ENCODE peak calls at places on chromosomes 6 and 20, in ten cellular contexts. M, B, G, C, F, T, U, Z, A and K are unnamed samples.

GRCh38 chr6:50791900-50792508 is 26.7 kb upstream of the TFAP2B start:
- DNase-seq in Z (no peak), C (no peak), M (peak; percentile 18), F (no peak), A (peak; percentile 87), B (peak; percentile 24), U (no peak), T (peak; percentile 44), G (peak; percentile 51), K (peak; percentile 45)

GRCh38 chr6:155483858-155484257 is 28.2 kb upstream of the NOX3 start:
- DNase-seq in F (no peak), U (no peak), C (peak; percentile 24), B (no peak), A (no peak), Z (no peak), M (no peak), T (no peak), G (peak; percentile 87), K (peak; percentile 62)

GRCh38 chr20:3720068-3720467 is 7.7 kb upstream of the SIGLEC1 start:
- DNase-seq in Z (no peak), C (no peak), U (no peak), A (no peak), M (no peak), B (no peak), G (no peak), T (no peak), F (no peak), K (no peak)

GRCh38 chr6:137266032-137266586 is 46.9 kb upstream of the IFNGR1 start:
- DNase-seq in M (no peak), B (no peak), C (no peak), A (no peak), F (no peak), T (no peak), U (no peak), Z (no peak), G (peak; percentile 30), K (no peak)

GRCh38 chr6:75800708-75801505 is 51.9 kb downstream of the MYO6 start:
- DNase-seq in Z (no peak), U (no peak), T (no peak), C (no peak), A (no peak), F (no peak), G (no peak), M (no peak), B (no peak), K (no peak)

GRCh38 chr20:43670423-43670822 is 3.5 kb downstream of the MYBL2 start:
- DNase-seq in B (no peak), U (no peak), A (no peak), T (no peak), G (no peak), Z (no peak), C (no peak), F (no peak), M (no peak), K (no peak)

GRCh38 chr20:36526521-36527011 is 14.8 kb upstream of the MYL9 start:
- DNase-seq in M (no peak), U (no peak), F (no peak), C (no peak), T (no peak), G (no peak), A (no peak), Z (no peak), B (no peak), K (no peak)

GRCh38 chr6:227812-228338 is 64.4 kb upstream of the DUSP22 start:
- DNase-seq in C (no peak), F (no peak), G (no peak), T (no peak), U (no peak), B (no peak), M (no peak), A (no peak), Z (no peak), K (no peak)

GRCh38 chr6:43636312-43636667 is 650 bp downstream of the MAD2L1BP start:
- DNase-seq in B (no peak), A (peak; percentile 10), F (no peak), U (no peak), C (no peak), Z (no peak), G (peak; percentile 17), M (no peak), T (no peak), K (no peak)